ENCODE peak calls at places on chromosomes 5 and 9, in four cellular contexts. S is GM23338, E is mesendoderm, I is Karpas-422. Z is an unnamed sample. For H3K36me3 and H3K27me3, the result is how much of the 10 kb centered on the place peaks cover.

GRCh38 chr5:88833371-88834107 is 49.4 kb downstream of the MEF2C start:
- DNase-seq in S (peak), E (peak), I (peak), Z (no peak)

GRCh38 chr9:112369817-112370216 is 10.1 kb upstream of the HSDL2 start:
- DNase-seq in I (no peak), S (no peak), E (no peak), Z (no peak)

GRCh38 chr9:131635285-131635684 is 90.0 kb downstream of the PRRT1B start:
- DNase-seq in I (no peak), S (peak), E (peak), Z (peak)

GRCh38 chr5:72035831-72036230 is 71.4 kb upstream of the MAP1B start:
- DNase-seq in S (no peak), E (no peak), I (no peak), Z (no peak)

GRCh38 chr9:755454-756381 is 85.8 kb upstream of the DMRT1 start:
- DNase-seq in S (no peak), I (no peak), E (peak), Z (no peak)

GRCh38 chr9:132560604-132561304 is 21.7 kb upstream of the BARHL1 start:
- DNase-seq in E (no peak), I (no peak), S (no peak), Z (no peak)

GRCh38 chr5:175516933-175517823 is 38.8 kb downstream of the SFXN1 start:
- DNase-seq in E (no peak), I (no peak), S (no peak), Z (no peak)

GRCh38 chr5:174324680-174325079 is 279.2 kb downstream of the NSG2 start:
- DNase-seq in I (no peak), E (no peak), S (no peak), Z (no peak)

GRCh38 chr5:132607133-132607532 is 50.4 kb downstream of the RAD50 start:
- DNase-seq in S (no peak), I (no peak), E (no peak), Z (no peak)

GRCh38 chr9:76526026-76526425 is 67.0 kb downstream of the GCNT1 start:
- DNase-seq in I (no peak), S (no peak), E (no peak), Z (no peak)

GRCh38 chr5:32709789-32710334 is 1.3 kb upstream of the NPR3 start:
- DNase-seq in S (peak), I (no peak), E (peak), Z (peak)

GRCh38 chr9:5884191-5884590 is 6.5 kb upstream of the MLANA start:
- DNase-seq in I (no peak), E (no peak), S (no peak), Z (no peak)

GRCh38 chr5:132254321-132254977 is 3.0 kb upstream of the PDLIM4 start:
- DNase-seq in S (no peak), I (no peak), E (no peak), Z (no peak)

GRCh38 chr5:154858251-154858971 is at the start of gene CNOT8:
- DNase-seq in I (peak), E (peak), S (peak), Z (peak)

GRCh38 chr5:168312606-168313297 is 21.3 kb downstream of the WWC1 start:
- DNase-seq in E (no peak), S (no peak), I (no peak), Z (no peak)

GRCh38 chr9:93949694-93950449 is 5.3 kb downstream of the BARX1 start:
- DNase-seq in E (peak), I (no peak), S (peak), Z (peak)

GRCh38 chr9:131668439-131669233 is 71.2 kb downstream of the RAPGEF1 start:
- DNase-seq in E (no peak), S (no peak), I (no peak), Z (peak)

GRCh38 chr9:85200726-85201402 is 531.3 kb downstream of the NTRK2 start:
- DNase-seq in E (no peak), I (no peak), S (no peak), Z (no peak)

GRCh38 chr5:14617441-14617840 is 35.8 kb downstream of the OTULINL start:
- DNase-seq in I (no peak), E (no peak), S (no peak), Z (no peak)

GRCh38 chr9:91426123-91426745 is 2.6 kb upstream of the NFIL3 start:
- DNase-seq in I (peak), E (peak), S (peak), Z (peak)

GRCh38 chr5:113292535-113292934 is 142.3 kb downstream of the TSSK1B start:
- DNase-seq in E (no peak), I (no peak), S (no peak), Z (no peak)
- H3K4me3 ChIP-seq in E (peak), I (no peak), S (peak), Z (peak)

GRCh38 chr9:130090915-130091314 is 37.2 kb downstream of the GPR107 start:
- DNase-seq in I (no peak), S (no peak), E (no peak), Z (no peak)

GRCh38 chr9:130100681-130101080 is 47.0 kb downstream of the GPR107 start:
- DNase-seq in I (no peak), S (no peak), E (no peak), Z (no peak)

GRCh38 chr9:130095872-130096271 is 42.2 kb downstream of the GPR107 start:
- DNase-seq in I (no peak), S (no peak), E (no peak), Z (no peak)
- H3K36me3 ChIP-seq in I (under half), S (under half), E (under half), Z (under half)

DNA sequence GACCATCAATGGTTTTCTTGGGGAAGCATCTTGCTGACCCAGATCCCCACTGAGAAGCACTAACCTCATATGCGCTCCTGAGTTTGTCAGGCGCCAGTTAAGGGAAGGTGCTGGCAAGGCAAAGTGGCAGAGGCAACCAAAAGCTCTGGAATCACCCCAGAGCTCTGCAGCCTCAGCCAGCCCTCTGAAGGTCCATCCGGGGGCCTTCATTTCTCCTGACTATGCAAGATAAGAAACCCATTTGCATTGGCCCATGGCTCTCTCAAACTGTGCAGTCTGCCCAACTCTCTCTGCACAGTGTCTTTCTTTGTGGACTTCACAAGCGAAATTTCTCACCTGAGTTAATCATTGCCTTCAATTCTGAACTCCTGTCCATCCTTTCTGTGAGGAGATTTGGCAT is 235.8 kb downstream of the SPOCK1 start:
- DNase-seq in I (no peak), S (no peak), E (no peak), Z (no peak)
- H3K27me3 ChIP-seq in I (under half), S (under half), E (under half), Z (under half)

GRCh38 chr5:148833122-148833521 is 6.7 kb downstream of the ADRB2 start:
- DNase-seq in E (peak), S (no peak), I (no peak), Z (no peak)
- H3K4me3 ChIP-seq in E (no peak), S (no peak), I (peak), Z (no peak)

Z was measured in H7.